ENCODE peak calls at places on chromosomes 5 and 9, in four cellular contexts. A is endothelial cell of umbilical vein, J is GM12878, W is IMR-90. Z is an unnamed sample.
A peak's percentile ranks its signal among the peaks of the same experiment; 100 is the strongest.

GRCh38 chr5:126044111-126044668 is 379.0 kb upstream of the GRAMD2B start:
- DNase-seq in J (no peak), W (peak; percentile 37), A (no peak), Z (no peak)

GRCh38 chr5:57836921-57837320 is 354.3 kb upstream of the ACTBL2 start:
- DNase-seq in W (no peak), A (no peak), J (no peak), Z (no peak)

GRCh38 chr9:68844623-68845612 is 139.9 kb downstream of the PIP5K1B start:
- DNase-seq in A (peak; percentile 15), J (no peak), W (peak; percentile 8), Z (peak; percentile 47)

GRCh38 chr9:26925609-26926008 is 21.4 kb downstream of the PLAA start:
- DNase-seq in W (no peak), A (no peak), J (no peak), Z (no peak)

GRCh38 chr5:106530150-106530549 is 1140.6 kb downstream of the EFNA5 start:
- DNase-seq in W (no peak), J (no peak), A (no peak), Z (no peak)

GRCh38 chr5:139312075-139312474 is 18.5 kb downstream of the MATR3 start:
- DNase-seq in A (no peak), J (no peak), W (no peak), Z (no peak)

GRCh38 chr9:81490605-81491331 is 198.6 kb downstream of the TLE1 start:
- DNase-seq in W (peak; percentile 86), J (no peak), A (peak; percentile 68), Z (no peak)

GRCh38 chr9:111948958-111949357 is 52.3 kb downstream of the UGCG start:
- DNase-seq in J (no peak), A (no peak), W (peak; percentile 65), Z (no peak)

GRCh38 chr9:137881591-137882505 is 4.3 kb downstream of the CACNA1B start:
- DNase-seq in A (no peak), J (no peak), W (no peak), Z (peak; percentile 7)

GRCh38 chr5:111734013-111734412 is 23.0 kb downstream of the NREP start:
- DNase-seq in A (no peak), W (peak; percentile 65), J (no peak), Z (no peak)

GRCh38 chr5:179969110-179969509 is 61.4 kb upstream of the TBC1D9B start:
- DNase-seq in J (no peak), A (no peak), W (no peak), Z (no peak)

GRCh38 chr9:127194881-127195713 is 69.5 kb upstream of the GARNL3 start:
- DNase-seq in A (no peak), J (no peak), W (peak; percentile 37), Z (peak; percentile 27)

GRCh38 chr5:16784843-16785791 is 151.0 kb downstream of the MYO10 start:
- DNase-seq in W (peak; percentile 31), A (no peak), J (peak; percentile 77), Z (no peak)

GRCh38 chr5:134263801-134264200 is 37.9 kb upstream of the PPP2CA start:
- DNase-seq in J (no peak), W (no peak), A (no peak), Z (no peak)
- TF ChIP-seq FOS in J (no peak), W (no peak), A (no peak), Z (no peak)

DNA sequence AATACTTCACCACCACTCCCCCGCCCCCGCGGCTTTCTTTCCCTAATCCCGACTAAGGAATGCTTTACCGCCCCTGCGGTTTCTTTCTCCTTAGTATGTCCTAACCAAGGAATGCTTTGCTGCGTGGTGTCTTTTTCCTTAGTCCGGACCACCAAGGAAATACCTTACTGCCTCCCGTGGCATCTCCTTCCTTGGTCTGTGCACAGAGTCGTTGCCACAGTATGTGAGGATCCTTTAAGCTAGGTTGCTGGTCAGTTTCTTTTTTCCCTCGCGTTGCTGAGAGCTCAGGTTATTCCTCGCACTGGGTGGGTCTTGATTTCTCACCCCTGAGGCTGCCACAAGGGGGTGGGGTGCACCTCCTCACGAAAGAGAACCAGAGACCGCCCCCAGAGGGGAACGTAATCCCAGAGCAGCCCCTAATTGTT is 309.4 kb downstream of the NR3C1 start:
- DNase-seq in J (no peak), W (peak; percentile 61), A (no peak), Z (no peak)
- TF ChIP-seq FOS in J (no peak), W (no peak), A (no peak), Z (no peak)

DNA sequence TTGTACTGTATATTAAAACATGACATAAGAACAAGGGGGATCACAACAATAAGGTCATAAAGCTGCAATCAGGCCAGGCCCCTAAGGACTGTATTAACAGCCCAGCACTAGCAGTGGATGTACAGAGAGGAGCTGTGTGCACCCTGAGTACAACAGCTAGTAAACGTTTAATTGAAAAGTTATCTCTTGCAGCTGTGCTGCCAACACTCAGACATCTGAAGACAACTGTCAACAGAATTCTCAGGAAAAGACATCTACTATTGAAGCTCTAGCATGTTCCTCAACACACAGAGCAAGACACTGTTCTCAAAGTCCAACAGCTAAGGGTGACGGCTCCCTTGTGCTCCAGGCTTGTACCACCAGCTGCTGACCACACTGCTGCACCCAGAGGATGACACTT is 199.6 kb downstream of the DCP2 start:
- DNase-seq in J (no peak), A (no peak), W (no peak), Z (no peak)
- TF ChIP-seq FOS in J (no peak), A (no peak), W (no peak), Z (no peak)

GRCh38 chr9:96048954-96049831 is 173.7 kb downstream of the ERCC6L2 start:
- DNase-seq in A (no peak), J (no peak), W (no peak), Z (no peak)
- TF ChIP-seq FOS in A (no peak), J (no peak), W (no peak), Z (no peak)

DNA sequence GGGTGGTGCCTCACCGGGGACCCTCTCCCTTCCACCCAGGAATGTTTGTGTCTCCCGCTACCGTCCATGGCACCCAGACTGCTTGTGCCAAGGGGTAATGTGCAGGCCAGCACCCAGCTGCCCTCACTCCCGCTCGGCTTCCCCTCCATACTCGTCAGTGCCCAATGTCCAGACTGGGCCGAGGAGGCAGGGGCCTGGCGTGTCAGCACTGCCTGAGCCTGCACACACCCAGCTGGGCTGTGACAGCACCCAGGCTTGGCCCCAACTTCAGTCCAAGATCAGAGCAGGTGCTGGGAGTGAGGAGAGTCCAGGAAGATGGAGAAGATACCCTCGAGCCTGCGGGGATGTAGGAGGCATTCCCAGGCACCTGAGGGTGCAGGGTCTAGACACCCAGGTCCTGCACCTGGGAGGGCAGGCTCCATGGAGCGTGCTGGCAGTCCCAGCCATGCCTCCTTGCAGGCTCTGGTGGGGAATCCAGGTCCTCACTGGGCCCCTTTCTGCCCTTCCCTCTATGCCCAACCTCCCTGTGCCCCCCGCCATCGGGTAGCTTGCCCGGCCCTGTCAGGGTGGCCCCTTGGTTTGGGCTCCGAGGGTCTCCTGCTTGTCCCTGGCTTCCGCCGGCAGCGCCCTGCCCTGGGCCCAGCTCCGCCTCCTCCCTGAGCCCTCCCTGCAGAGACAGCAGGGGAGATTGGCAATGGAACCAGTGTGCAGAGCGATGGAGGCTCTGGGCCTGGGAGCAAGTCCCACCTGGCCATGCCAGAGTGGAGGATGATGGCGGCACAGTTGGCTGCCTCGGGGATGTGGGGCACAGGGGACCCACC is 250.8 kb upstream of the EDIL3 start:
- DNase-seq in J (no peak), A (no peak), W (no peak), Z (no peak)
- TF ChIP-seq FOS in J (no peak), A (no peak), W (no peak), Z (no peak)

DNA sequence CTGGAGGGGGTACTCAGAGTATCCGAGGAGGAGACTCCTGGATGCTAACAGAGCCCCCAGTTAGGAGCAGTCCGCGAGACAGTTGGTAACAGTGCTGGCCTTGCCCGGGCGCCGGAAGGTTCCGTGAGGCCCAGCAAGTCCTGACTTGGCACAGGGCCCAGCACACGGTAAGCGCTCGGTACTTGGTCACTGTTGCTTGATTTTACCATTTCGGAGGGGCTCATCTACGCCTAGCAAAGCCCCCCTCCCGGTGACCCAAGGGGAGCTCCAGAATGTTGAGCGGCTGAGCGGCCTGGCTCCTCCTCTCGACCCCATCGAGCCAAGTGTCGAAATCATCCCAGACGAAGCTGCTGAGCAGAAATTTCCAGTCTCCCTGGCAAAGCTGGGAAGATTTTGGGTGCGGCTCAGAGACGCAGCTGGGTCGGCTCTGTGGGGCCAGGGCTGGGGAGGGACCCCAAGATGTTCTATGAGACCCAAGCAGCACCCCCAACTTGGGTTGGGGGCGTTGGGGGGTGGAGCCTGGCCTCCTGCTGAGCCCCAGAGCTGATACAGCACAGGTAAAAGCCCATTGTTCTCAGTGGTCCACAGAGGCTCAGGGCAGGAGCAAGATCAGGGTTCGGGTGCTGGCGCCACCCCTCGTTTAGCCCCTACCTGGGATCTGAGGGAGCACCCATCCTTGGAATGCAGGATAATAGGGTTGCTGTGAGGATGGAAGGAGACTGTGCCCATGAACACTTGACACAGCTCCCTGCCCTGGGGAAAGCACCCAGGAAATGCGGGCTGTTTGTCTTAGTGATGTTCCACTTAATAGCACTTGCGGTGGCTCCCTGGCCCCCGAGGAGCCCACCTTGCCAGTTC is 137.2 kb downstream of the C9orf50 start:
- DNase-seq in J (no peak), W (peak; percentile 85), A (peak; percentile 64), Z (peak; percentile 30)
- TF ChIP-seq FOS in J (no peak), W (no peak), A (no peak), Z (no peak)

GRCh38 chr9:70832487-70832886 is 288.9 kb downstream of the TRPM3 start:
- DNase-seq in J (no peak), A (peak; percentile 31), W (no peak), Z (no peak)

GRCh38 chr9:70840266-70840665 is 281.2 kb downstream of the TRPM3 start:
- DNase-seq in A (no peak), J (no peak), W (no peak), Z (no peak)

GRCh38 chr9:70830618-70831017 is 290.8 kb downstream of the TRPM3 start:
- DNase-seq in A (no peak), J (no peak), W (no peak), Z (no peak)

GRCh38 chr9:70829591-70830265 is 291.7 kb downstream of the TRPM3 start:
- DNase-seq in J (no peak), W (no peak), A (no peak), Z (no peak)

GRCh38 chr9:70835323-70835722 is 286.1 kb downstream of the TRPM3 start:
- DNase-seq in J (no peak), A (no peak), W (no peak), Z (no peak)
- TF ChIP-seq FOS in J (no peak), A (no peak), W (no peak), Z (no peak)

Z was measured in K562.